ENCODE peak calls at places on chromosomes 5 and 9, in seven cellular contexts. One of them, this sample, is unnamed.

GRCh38 chr9:17484906-17485305 is 94.0 kb upstream of the SH3GL2 start:
- DNase-seq in stimulated activated CD4-positive, alpha-beta T cell treated with anti-CD3 and anti-CD28 coated beads, TNF-alpha, amount 100 ng/mL, for 48 hours: no peak
- DNase-seq in NAMALWA: no peak
- DNase-seq in activated CD4-positive, alpha-beta T cell treated with anti-CD3 and anti-CD28 coated beads, Interleukin-2, amount 50 U/mL, for 1 hour: no peak
- DNase-seq in NB4: no peak
- DNase-seq in HS-27A: no peak
- DNase-seq in mesenteric fat pad: no peak
- DNase-seq in this sample: no peak

GRCh38 chr5:1360861-1361260 is 16.0 kb upstream of the CLPTM1L start:
- DNase-seq in stimulated activated CD4-positive, alpha-beta T cell treated with anti-CD3 and anti-CD28 coated beads, TNF-alpha, amount 100 ng/mL, for 48 hours: no peak
- DNase-seq in NAMALWA: no peak
- DNase-seq in activated CD4-positive, alpha-beta T cell treated with anti-CD3 and anti-CD28 coated beads, Interleukin-2, amount 50 U/mL, for 1 hour: no peak
- DNase-seq in NB4: no peak
- DNase-seq in HS-27A: no peak
- DNase-seq in mesenteric fat pad: no peak
- DNase-seq in this sample: no peak

GRCh38 chr9:137645211-137645610 is 26.4 kb downstream of the EHMT1 start:
- DNase-seq in stimulated activated CD4-positive, alpha-beta T cell treated with anti-CD3 and anti-CD28 coated beads, TNF-alpha, amount 100 ng/mL, for 48 hours: no peak
- DNase-seq in NAMALWA: no peak
- DNase-seq in activated CD4-positive, alpha-beta T cell treated with anti-CD3 and anti-CD28 coated beads, Interleukin-2, amount 50 U/mL, for 1 hour: no peak
- DNase-seq in NB4: no peak
- DNase-seq in HS-27A: no peak
- DNase-seq in mesenteric fat pad: no peak
- DNase-seq in this sample: no peak

GRCh38 chr9:6234014-6234413 is 18.4 kb downstream of the IL33 start:
- DNase-seq in stimulated activated CD4-positive, alpha-beta T cell treated with anti-CD3 and anti-CD28 coated beads, TNF-alpha, amount 100 ng/mL, for 48 hours: no peak
- DNase-seq in NAMALWA: no peak
- DNase-seq in activated CD4-positive, alpha-beta T cell treated with anti-CD3 and anti-CD28 coated beads, Interleukin-2, amount 50 U/mL, for 1 hour: no peak
- DNase-seq in NB4: no peak
- DNase-seq in HS-27A: no peak
- DNase-seq in mesenteric fat pad: no peak
- DNase-seq in this sample: no peak

GRCh38 chr5:74877624-74878304 is 11.6 kb upstream of the FAM169A start:
- DNase-seq in stimulated activated CD4-positive, alpha-beta T cell treated with anti-CD3 and anti-CD28 coated beads, TNF-alpha, amount 100 ng/mL, for 48 hours: no peak
- DNase-seq in NAMALWA: no peak
- DNase-seq in activated CD4-positive, alpha-beta T cell treated with anti-CD3 and anti-CD28 coated beads, Interleukin-2, amount 50 U/mL, for 1 hour: no peak
- DNase-seq in NB4: no peak
- DNase-seq in HS-27A: no peak
- DNase-seq in mesenteric fat pad: no peak
- DNase-seq in this sample: no peak

GRCh38 chr9:71719585-71719984 is 48.7 kb downstream of the CEMIP2 start:
- DNase-seq in stimulated activated CD4-positive, alpha-beta T cell treated with anti-CD3 and anti-CD28 coated beads, TNF-alpha, amount 100 ng/mL, for 48 hours: no peak
- DNase-seq in NAMALWA: no peak
- DNase-seq in activated CD4-positive, alpha-beta T cell treated with anti-CD3 and anti-CD28 coated beads, Interleukin-2, amount 50 U/mL, for 1 hour: no peak
- DNase-seq in NB4: no peak
- DNase-seq in HS-27A: no peak
- DNase-seq in mesenteric fat pad: no peak
- DNase-seq in this sample: no peak

GRCh38 chr9:128082173-128082572 is 14.1 kb downstream of the SLC25A25 start:
- DNase-seq in stimulated activated CD4-positive, alpha-beta T cell treated with anti-CD3 and anti-CD28 coated beads, TNF-alpha, amount 100 ng/mL, for 48 hours: no peak
- DNase-seq in NAMALWA: no peak
- DNase-seq in activated CD4-positive, alpha-beta T cell treated with anti-CD3 and anti-CD28 coated beads, Interleukin-2, amount 50 U/mL, for 1 hour: no peak
- DNase-seq in NB4: no peak
- DNase-seq in HS-27A: no peak
- DNase-seq in mesenteric fat pad: no peak
- DNase-seq in this sample: no peak

GRCh38 chr5:147101654-147102053 is 133.2 kb upstream of the STK32A start:
- DNase-seq in stimulated activated CD4-positive, alpha-beta T cell treated with anti-CD3 and anti-CD28 coated beads, TNF-alpha, amount 100 ng/mL, for 48 hours: no peak
- DNase-seq in NAMALWA: no peak
- DNase-seq in activated CD4-positive, alpha-beta T cell treated with anti-CD3 and anti-CD28 coated beads, Interleukin-2, amount 50 U/mL, for 1 hour: no peak
- DNase-seq in NB4: no peak
- DNase-seq in HS-27A: no peak
- DNase-seq in mesenteric fat pad: no peak
- DNase-seq in this sample: no peak

GRCh38 chr5:24381861-24382460 is 262.8 kb downstream of the CDH10 start:
- DNase-seq in stimulated activated CD4-positive, alpha-beta T cell treated with anti-CD3 and anti-CD28 coated beads, TNF-alpha, amount 100 ng/mL, for 48 hours: no peak
- DNase-seq in NAMALWA: no peak
- DNase-seq in activated CD4-positive, alpha-beta T cell treated with anti-CD3 and anti-CD28 coated beads, Interleukin-2, amount 50 U/mL, for 1 hour: no peak
- DNase-seq in NB4: no peak
- DNase-seq in HS-27A: no peak
- DNase-seq in mesenteric fat pad: no peak
- DNase-seq in this sample: no peak

GRCh38 chr9:13529321-13530104 is 250.0 kb upstream of the MPDZ start:
- DNase-seq in stimulated activated CD4-positive, alpha-beta T cell treated with anti-CD3 and anti-CD28 coated beads, TNF-alpha, amount 100 ng/mL, for 48 hours: no peak
- DNase-seq in NAMALWA: peak
- DNase-seq in activated CD4-positive, alpha-beta T cell treated with anti-CD3 and anti-CD28 coated beads, Interleukin-2, amount 50 U/mL, for 1 hour: no peak
- DNase-seq in NB4: no peak
- DNase-seq in HS-27A: no peak
- DNase-seq in mesenteric fat pad: no peak
- DNase-seq in this sample: no peak

GRCh38 chr5:69242215-69242927 is 7.7 kb downstream of the CDK7 start:
- DNase-seq in stimulated activated CD4-positive, alpha-beta T cell treated with anti-CD3 and anti-CD28 coated beads, TNF-alpha, amount 100 ng/mL, for 48 hours: no peak
- DNase-seq in NAMALWA: no peak
- DNase-seq in activated CD4-positive, alpha-beta T cell treated with anti-CD3 and anti-CD28 coated beads, Interleukin-2, amount 50 U/mL, for 1 hour: no peak
- DNase-seq in NB4: no peak
- DNase-seq in HS-27A: no peak
- DNase-seq in mesenteric fat pad: no peak
- DNase-seq in this sample: no peak

GRCh38 chr5:144460608-144461007 is 289.9 kb downstream of the KCTD16 start:
- DNase-seq in stimulated activated CD4-positive, alpha-beta T cell treated with anti-CD3 and anti-CD28 coated beads, TNF-alpha, amount 100 ng/mL, for 48 hours: no peak
- DNase-seq in NAMALWA: no peak
- DNase-seq in activated CD4-positive, alpha-beta T cell treated with anti-CD3 and anti-CD28 coated beads, Interleukin-2, amount 50 U/mL, for 1 hour: no peak
- DNase-seq in NB4: no peak
- DNase-seq in HS-27A: peak
- DNase-seq in mesenteric fat pad: no peak
- DNase-seq in this sample: no peak

GRCh38 chr9:87667164-87667738 is 58.7 kb upstream of the CTSL start:
- DNase-seq in stimulated activated CD4-positive, alpha-beta T cell treated with anti-CD3 and anti-CD28 coated beads, TNF-alpha, amount 100 ng/mL, for 48 hours: no peak
- DNase-seq in NAMALWA: peak
- DNase-seq in activated CD4-positive, alpha-beta T cell treated with anti-CD3 and anti-CD28 coated beads, Interleukin-2, amount 50 U/mL, for 1 hour: no peak
- DNase-seq in NB4: peak
- DNase-seq in HS-27A: no peak
- DNase-seq in mesenteric fat pad: peak
- DNase-seq in this sample: no peak

GRCh38 chr9:76987594-76988200 is 31.8 kb upstream of the FOXB2 start:
- DNase-seq in stimulated activated CD4-positive, alpha-beta T cell treated with anti-CD3 and anti-CD28 coated beads, TNF-alpha, amount 100 ng/mL, for 48 hours: no peak
- DNase-seq in NAMALWA: peak
- DNase-seq in activated CD4-positive, alpha-beta T cell treated with anti-CD3 and anti-CD28 coated beads, Interleukin-2, amount 50 U/mL, for 1 hour: no peak
- DNase-seq in NB4: peak
- DNase-seq in HS-27A: peak
- DNase-seq in mesenteric fat pad: no peak
- DNase-seq in this sample: no peak

GRCh38 chr5:179378441-179379271 is 33.4 kb upstream of the ADAMTS2 start:
- DNase-seq in stimulated activated CD4-positive, alpha-beta T cell treated with anti-CD3 and anti-CD28 coated beads, TNF-alpha, amount 100 ng/mL, for 48 hours: no peak
- DNase-seq in NAMALWA: no peak
- DNase-seq in activated CD4-positive, alpha-beta T cell treated with anti-CD3 and anti-CD28 coated beads, Interleukin-2, amount 50 U/mL, for 1 hour: no peak
- DNase-seq in NB4: no peak
- DNase-seq in HS-27A: peak
- DNase-seq in mesenteric fat pad: peak
- DNase-seq in this sample: peak

GRCh38 chr5:111310713-111311620 is 86.8 kb downstream of the CAMK4 start:
- DNase-seq in stimulated activated CD4-positive, alpha-beta T cell treated with anti-CD3 and anti-CD28 coated beads, TNF-alpha, amount 100 ng/mL, for 48 hours: no peak
- DNase-seq in NAMALWA: no peak
- DNase-seq in activated CD4-positive, alpha-beta T cell treated with anti-CD3 and anti-CD28 coated beads, Interleukin-2, amount 50 U/mL, for 1 hour: no peak
- DNase-seq in NB4: no peak
- DNase-seq in HS-27A: no peak
- DNase-seq in mesenteric fat pad: no peak
- DNase-seq in this sample: no peak

GRCh38 chr5:169126376-169127043 is 174.4 kb downstream of the SLIT3 start:
- DNase-seq in stimulated activated CD4-positive, alpha-beta T cell treated with anti-CD3 and anti-CD28 coated beads, TNF-alpha, amount 100 ng/mL, for 48 hours: no peak
- DNase-seq in NAMALWA: no peak
- DNase-seq in activated CD4-positive, alpha-beta T cell treated with anti-CD3 and anti-CD28 coated beads, Interleukin-2, amount 50 U/mL, for 1 hour: no peak
- DNase-seq in NB4: no peak
- DNase-seq in HS-27A: no peak
- DNase-seq in mesenteric fat pad: no peak
- DNase-seq in this sample: no peak

GRCh38 chr9:69718218-69718617 is 41.6 kb downstream of the PTAR1 start:
- DNase-seq in stimulated activated CD4-positive, alpha-beta T cell treated with anti-CD3 and anti-CD28 coated beads, TNF-alpha, amount 100 ng/mL, for 48 hours: no peak
- DNase-seq in NAMALWA: no peak
- DNase-seq in activated CD4-positive, alpha-beta T cell treated with anti-CD3 and anti-CD28 coated beads, Interleukin-2, amount 50 U/mL, for 1 hour: no peak
- DNase-seq in NB4: no peak
- DNase-seq in HS-27A: no peak
- DNase-seq in mesenteric fat pad: no peak
- DNase-seq in this sample: no peak

GRCh38 chr5:21097661-21098060 is 1109.7 kb upstream of the CDH18 start:
- DNase-seq in stimulated activated CD4-positive, alpha-beta T cell treated with anti-CD3 and anti-CD28 coated beads, TNF-alpha, amount 100 ng/mL, for 48 hours: no peak
- DNase-seq in NAMALWA: no peak
- DNase-seq in activated CD4-positive, alpha-beta T cell treated with anti-CD3 and anti-CD28 coated beads, Interleukin-2, amount 50 U/mL, for 1 hour: no peak
- DNase-seq in NB4: no peak
- DNase-seq in HS-27A: no peak
- DNase-seq in mesenteric fat pad: no peak
- DNase-seq in this sample: no peak

GRCh38 chr5:141771031-141771430 is 89.0 kb upstream of the ARAP3 start:
- DNase-seq in stimulated activated CD4-positive, alpha-beta T cell treated with anti-CD3 and anti-CD28 coated beads, TNF-alpha, amount 100 ng/mL, for 48 hours: no peak
- DNase-seq in NAMALWA: no peak
- DNase-seq in activated CD4-positive, alpha-beta T cell treated with anti-CD3 and anti-CD28 coated beads, Interleukin-2, amount 50 U/mL, for 1 hour: no peak
- DNase-seq in NB4: no peak
- DNase-seq in HS-27A: no peak
- DNase-seq in mesenteric fat pad: no peak
- DNase-seq in this sample: no peak

GRCh38 chr5:123283537-123283936 is 139.7 kb downstream of the CEP120 start:
- DNase-seq in stimulated activated CD4-positive, alpha-beta T cell treated with anti-CD3 and anti-CD28 coated beads, TNF-alpha, amount 100 ng/mL, for 48 hours: no peak
- DNase-seq in NAMALWA: no peak
- DNase-seq in activated CD4-positive, alpha-beta T cell treated with anti-CD3 and anti-CD28 coated beads, Interleukin-2, amount 50 U/mL, for 1 hour: no peak
- DNase-seq in NB4: no peak
- DNase-seq in HS-27A: no peak
- DNase-seq in mesenteric fat pad: no peak
- DNase-seq in this sample: no peak

GRCh38 chr9:134735441-134736175 is 94.0 kb downstream of the COL5A1 start:
- DNase-seq in stimulated activated CD4-positive, alpha-beta T cell treated with anti-CD3 and anti-CD28 coated beads, TNF-alpha, amount 100 ng/mL, for 48 hours: no peak
- DNase-seq in NAMALWA: no peak
- DNase-seq in activated CD4-positive, alpha-beta T cell treated with anti-CD3 and anti-CD28 coated beads, Interleukin-2, amount 50 U/mL, for 1 hour: no peak
- DNase-seq in NB4: no peak
- DNase-seq in HS-27A: no peak
- DNase-seq in mesenteric fat pad: no peak
- DNase-seq in this sample: no peak

GRCh38 chr9:7960615-7961014 is 161.0 kb upstream of the DMAC1 start:
- DNase-seq in stimulated activated CD4-positive, alpha-beta T cell treated with anti-CD3 and anti-CD28 coated beads, TNF-alpha, amount 100 ng/mL, for 48 hours: no peak
- DNase-seq in NAMALWA: no peak
- DNase-seq in activated CD4-positive, alpha-beta T cell treated with anti-CD3 and anti-CD28 coated beads, Interleukin-2, amount 50 U/mL, for 1 hour: no peak
- DNase-seq in NB4: no peak
- DNase-seq in HS-27A: no peak
- DNase-seq in mesenteric fat pad: no peak
- DNase-seq in this sample: no peak

GRCh38 chr5:123428521-123429220 is 5.5 kb upstream of the CEP120 start:
- DNase-seq in stimulated activated CD4-positive, alpha-beta T cell treated with anti-CD3 and anti-CD28 coated beads, TNF-alpha, amount 100 ng/mL, for 48 hours: no peak
- DNase-seq in NAMALWA: no peak
- DNase-seq in activated CD4-positive, alpha-beta T cell treated with anti-CD3 and anti-CD28 coated beads, Interleukin-2, amount 50 U/mL, for 1 hour: no peak
- DNase-seq in NB4: no peak
- DNase-seq in HS-27A: no peak
- DNase-seq in mesenteric fat pad: no peak
- DNase-seq in this sample: no peak

GRCh38 chr9:16689352-16689938 is 181.0 kb downstream of the BNC2 start:
- DNase-seq in stimulated activated CD4-positive, alpha-beta T cell treated with anti-CD3 and anti-CD28 coated beads, TNF-alpha, amount 100 ng/mL, for 48 hours: no peak
- DNase-seq in NAMALWA: no peak
- DNase-seq in activated CD4-positive, alpha-beta T cell treated with anti-CD3 and anti-CD28 coated beads, Interleukin-2, amount 50 U/mL, for 1 hour: no peak
- DNase-seq in NB4: no peak
- DNase-seq in HS-27A: no peak
- DNase-seq in mesenteric fat pad: no peak
- DNase-seq in this sample: no peak

GRCh38 chr5:72018158-72018803 is 89.0 kb upstream of the MAP1B start:
- DNase-seq in stimulated activated CD4-positive, alpha-beta T cell treated with anti-CD3 and anti-CD28 coated beads, TNF-alpha, amount 100 ng/mL, for 48 hours: peak
- DNase-seq in NAMALWA: peak
- DNase-seq in activated CD4-positive, alpha-beta T cell treated with anti-CD3 and anti-CD28 coated beads, Interleukin-2, amount 50 U/mL, for 1 hour: peak
- DNase-seq in NB4: peak
- DNase-seq in HS-27A: no peak
- DNase-seq in mesenteric fat pad: no peak
- DNase-seq in this sample: peak

GRCh38 chr5:135220394-135221186 is 178.4 kb downstream of the MACROH2A1 start:
- DNase-seq in stimulated activated CD4-positive, alpha-beta T cell treated with anti-CD3 and anti-CD28 coated beads, TNF-alpha, amount 100 ng/mL, for 48 hours: no peak
- DNase-seq in NAMALWA: no peak
- DNase-seq in activated CD4-positive, alpha-beta T cell treated with anti-CD3 and anti-CD28 coated beads, Interleukin-2, amount 50 U/mL, for 1 hour: no peak
- DNase-seq in NB4: no peak
- DNase-seq in HS-27A: no peak
- DNase-seq in mesenteric fat pad: peak
- DNase-seq in this sample: peak